ENCODE peak calls at places on chromosomes 4 and X, in four cellular contexts. J is left ventricle myocardium inferior, S is NCI-H2081 treated with DMSO at 0.1 percent for 48 hours, X is PC-9. U is an unnamed sample.

GRCh38 chr4:143241892-143242291 is 57.2 kb downstream of the USP38 start:
- DNase-seq in J (no peak), X (peak), S (no peak), U (no peak)

GRCh38 chr4:147370473-147370872 is 110.4 kb upstream of the EDNRA start:
- DNase-seq in X (no peak), J (no peak), S (no peak), U (no peak)

GRCh38 chr4:8250167-8250566 is 19.4 kb upstream of the HTRA3 start:
- DNase-seq in J (no peak), X (no peak), S (no peak), U (no peak)

GRCh38 chrX:116204947-116205346 is 34.4 kb downstream of the AGTR2 start:
- DNase-seq in S (no peak), J (no peak), X (no peak), U (no peak)

GRCh38 chr4:32499176-32499575 is 1779.0 kb downstream of the PCDH7 start:
- DNase-seq in S (no peak), X (no peak), J (no peak), U (no peak)

GRCh38 chr4:15906024-15906443 is 32.5 kb downstream of the FGFBP1 start:
- DNase-seq in X (peak), J (peak), S (no peak), U (no peak)

GRCh38 chr4:52651993-52652672 is 7.0 kb downstream of the USP46 start:
- DNase-seq in X (no peak), S (no peak), J (no peak), U (no peak)

GRCh38 chrX:30597258-30598012 is 19.9 kb upstream of the TASL start:
- DNase-seq in J (no peak), S (no peak), X (no peak), U (no peak)

GRCh38 chr4:154292589-154292988 is 199.0 kb downstream of the DCHS2 start:
- DNase-seq in S (no peak), J (no peak), X (no peak), U (no peak)

GRCh38 chr4:170940043-170940724 is 850.4 kb upstream of the AADAT start:
- DNase-seq in X (no peak), J (no peak), S (no peak), U (no peak)

GRCh38 chr4:125049711-125050110 is 265.0 kb upstream of the FAT4 start:
- DNase-seq in J (no peak), X (no peak), S (no peak), U (no peak)

GRCh38 chrX:50035119-50035518 is 112.7 kb downstream of the CLCN5 start:
- DNase-seq in S (no peak), J (no peak), X (no peak), U (no peak)

GRCh38 chr4:88012652-88013051 is 5.2 kb downstream of the PKD2 start:
- DNase-seq in J (no peak), S (no peak), X (no peak), U (no peak)

GRCh38 chrX:37862851-37863250 is 15.5 kb upstream of the DYNLT3 start:
- DNase-seq in S (no peak), J (no peak), X (no peak), U (no peak)

GRCh38 chrX:2539586-2539985 is 38.8 kb upstream of the DHRSX start:
- DNase-seq in J (no peak), S (no peak), X (no peak), U (no peak)

GRCh38 chrX:71871367-71871766 is 39.3 kb upstream of the NHSL2 start:
- DNase-seq in S (no peak), X (no peak), J (no peak), U (peak)

GRCh38 chr4:41882622-41883347 is 52.4 kb upstream of the TMEM33 start:
- DNase-seq in X (peak), S (peak), J (no peak), U (no peak)

GRCh38 chr4:77586953-77587383 is 18.7 kb upstream of the CXCL13 start:
- DNase-seq in S (no peak), X (peak), J (no peak), U (no peak)

GRCh38 chr4:111839186-111839585 is 306.1 kb upstream of the FAM241A start:
- DNase-seq in S (no peak), J (no peak), X (no peak), U (no peak)

GRCh38 chr4:3657917-3658913 is 108.0 kb upstream of the ADRA2C start:
- DNase-seq in J (peak), S (no peak), X (no peak), U (no peak)

GRCh38 chr4:22593933-22594332 is 78.1 kb upstream of the ADGRA3 start:
- DNase-seq in J (no peak), S (no peak), X (no peak), U (peak)

GRCh38 chrX:17024896-17025295 is 78.4 kb downstream of the REPS2 start:
- DNase-seq in S (no peak), X (no peak), J (no peak), U (no peak)

GRCh38 chr4:164318350-164318749 is 435.6 kb upstream of the SMIM31 start:
- DNase-seq in S (no peak), X (no peak), J (no peak), U (no peak)

GRCh38 chrX:1389181-1389992 is 2.5 kb downstream of the SLC25A6 start:
- DNase-seq in S (no peak), X (no peak), J (no peak), U (no peak)

GRCh38 chr4:81698536-81698935 is 226.8 kb upstream of the RASGEF1B start:
- DNase-seq in S (no peak), J (no peak), X (no peak), U (no peak)